ENCODE peak calls at places on chromosomes 4 and X, in five cellular contexts. One of them, this sample, is unnamed.
A peak's percentile ranks its signal among the peaks of the same experiment; 100 is the strongest.

GRCh38 chrX:65195621-65196020 is 219.4 kb upstream of the ZC4H2 start:
- DNase-seq in CD4-positive, CD25-positive, alpha-beta regulatory T cell: no peak
- DNase-seq in naive thymus-derived CD4-positive, alpha-beta T cell: no peak
- DNase-seq in WERI-Rb-1: no peak
- DNase-seq in mesenchymal stem cell: no peak
- DNase-seq in this sample: no peak

GRCh38 chrX:132470179-132470578 is 18.7 kb downstream of the MBNL3 start:
- DNase-seq in mesenchymal stem cell: no peak
- DNase-seq in naive thymus-derived CD4-positive, alpha-beta T cell: no peak
- DNase-seq in WERI-Rb-1: no peak
- DNase-seq in CD4-positive, CD25-positive, alpha-beta regulatory T cell: no peak
- DNase-seq in this sample: no peak

GRCh38 chr4:154807042-154807630 is 26.1 kb downstream of the RBM46 start:
- DNase-seq in naive thymus-derived CD4-positive, alpha-beta T cell: no peak
- DNase-seq in WERI-Rb-1: no peak
- DNase-seq in mesenchymal stem cell: peak; percentile 15
- DNase-seq in CD4-positive, CD25-positive, alpha-beta regulatory T cell: no peak
- DNase-seq in this sample: no peak

GRCh38 chr4:147160908-147161513 is 215.3 kb upstream of the TTC29 start:
- DNase-seq in WERI-Rb-1: peak; percentile 45
- DNase-seq in naive thymus-derived CD4-positive, alpha-beta T cell: no peak
- DNase-seq in CD4-positive, CD25-positive, alpha-beta regulatory T cell: no peak
- DNase-seq in mesenchymal stem cell: peak; percentile 69
- DNase-seq in this sample: no peak

GRCh38 chr4:167985565-167985964 is 106.8 kb upstream of the ANXA10 start:
- DNase-seq in CD4-positive, CD25-positive, alpha-beta regulatory T cell: no peak
- DNase-seq in WERI-Rb-1: no peak
- DNase-seq in naive thymus-derived CD4-positive, alpha-beta T cell: no peak
- DNase-seq in mesenchymal stem cell: no peak
- DNase-seq in this sample: no peak

GRCh38 chrX:56130436-56130835 is 101.7 kb upstream of the KLF8 start:
- DNase-seq in CD4-positive, CD25-positive, alpha-beta regulatory T cell: no peak
- DNase-seq in naive thymus-derived CD4-positive, alpha-beta T cell: no peak
- DNase-seq in WERI-Rb-1: no peak
- DNase-seq in mesenchymal stem cell: no peak
- DNase-seq in this sample: no peak

GRCh38 chr4:78749972-78750727 is 26.0 kb upstream of the BMP2K start:
- DNase-seq in naive thymus-derived CD4-positive, alpha-beta T cell: no peak
- DNase-seq in CD4-positive, CD25-positive, alpha-beta regulatory T cell: no peak
- DNase-seq in mesenchymal stem cell: no peak
- DNase-seq in WERI-Rb-1: no peak
- DNase-seq in this sample: no peak

GRCh38 chrX:12002876-12003275 is 135.4 kb upstream of the FRMPD4 start:
- DNase-seq in naive thymus-derived CD4-positive, alpha-beta T cell: no peak
- DNase-seq in WERI-Rb-1: no peak
- DNase-seq in mesenchymal stem cell: no peak
- DNase-seq in CD4-positive, CD25-positive, alpha-beta regulatory T cell: no peak
- DNase-seq in this sample: no peak

GRCh38 chr4:183437452-183437851 is 7.0 kb upstream of the CDKN2AIP start:
- DNase-seq in WERI-Rb-1: no peak
- DNase-seq in mesenchymal stem cell: no peak
- DNase-seq in naive thymus-derived CD4-positive, alpha-beta T cell: no peak
- DNase-seq in CD4-positive, CD25-positive, alpha-beta regulatory T cell: no peak
- DNase-seq in this sample: no peak

GRCh38 chr4:19478791-19479190 is 772.9 kb upstream of the SLIT2 start:
- DNase-seq in mesenchymal stem cell: peak; percentile 13
- DNase-seq in CD4-positive, CD25-positive, alpha-beta regulatory T cell: no peak
- DNase-seq in naive thymus-derived CD4-positive, alpha-beta T cell: no peak
- DNase-seq in WERI-Rb-1: no peak
- DNase-seq in this sample: no peak

GRCh38 chr4:5863461-5864113 is 29.3 kb downstream of the CRMP1 start:
- DNase-seq in mesenchymal stem cell: peak; percentile 75
- DNase-seq in WERI-Rb-1: no peak
- DNase-seq in naive thymus-derived CD4-positive, alpha-beta T cell: no peak
- DNase-seq in CD4-positive, CD25-positive, alpha-beta regulatory T cell: no peak
- DNase-seq in this sample: no peak

GRCh38 chr4:127856485-127857447 is 23.9 kb upstream of the PLK4 start:
- DNase-seq in naive thymus-derived CD4-positive, alpha-beta T cell: no peak
- DNase-seq in CD4-positive, CD25-positive, alpha-beta regulatory T cell: no peak
- DNase-seq in WERI-Rb-1: no peak
- DNase-seq in mesenchymal stem cell: peak; percentile 78
- DNase-seq in this sample: no peak

GRCh38 chrX:118368398-118368797 is 22.5 kb downstream of the WDR44 start:
- DNase-seq in CD4-positive, CD25-positive, alpha-beta regulatory T cell: no peak
- DNase-seq in naive thymus-derived CD4-positive, alpha-beta T cell: no peak
- DNase-seq in WERI-Rb-1: no peak
- DNase-seq in mesenchymal stem cell: no peak
- DNase-seq in this sample: no peak

GRCh38 chr4:140127422-140127821 is 26.6 kb downstream of the MAML3 start:
- DNase-seq in WERI-Rb-1: no peak
- DNase-seq in naive thymus-derived CD4-positive, alpha-beta T cell: no peak
- DNase-seq in mesenchymal stem cell: no peak
- DNase-seq in CD4-positive, CD25-positive, alpha-beta regulatory T cell: no peak
- DNase-seq in this sample: no peak

GRCh38 chr4:150501019-150501727 is 80.8 kb upstream of the MAB21L2 start:
- DNase-seq in WERI-Rb-1: no peak
- DNase-seq in naive thymus-derived CD4-positive, alpha-beta T cell: no peak
- DNase-seq in CD4-positive, CD25-positive, alpha-beta regulatory T cell: no peak
- DNase-seq in mesenchymal stem cell: peak; percentile 60
- DNase-seq in this sample: no peak

GRCh38 chr4:75598390-75598789 is 31.9 kb downstream of the CDKL2 start:
- DNase-seq in mesenchymal stem cell: peak; percentile 56
- DNase-seq in naive thymus-derived CD4-positive, alpha-beta T cell: no peak
- DNase-seq in CD4-positive, CD25-positive, alpha-beta regulatory T cell: no peak
- DNase-seq in WERI-Rb-1: no peak
- DNase-seq in this sample: no peak

GRCh38 chr4:20544645-20545044 is 155.6 kb upstream of the PACRGL start:
- DNase-seq in mesenchymal stem cell: peak; percentile 59
- DNase-seq in CD4-positive, CD25-positive, alpha-beta regulatory T cell: no peak
- DNase-seq in WERI-Rb-1: no peak
- DNase-seq in naive thymus-derived CD4-positive, alpha-beta T cell: no peak
- DNase-seq in this sample: no peak

GRCh38 chrX:118508221-118508620 is 12.6 kb downstream of the DOCK11 start:
- DNase-seq in CD4-positive, CD25-positive, alpha-beta regulatory T cell: no peak
- DNase-seq in mesenchymal stem cell: no peak
- DNase-seq in WERI-Rb-1: no peak
- DNase-seq in naive thymus-derived CD4-positive, alpha-beta T cell: no peak
- DNase-seq in this sample: no peak

GRCh38 chr4:185405296-185405999 is 8.8 kb downstream of the ANKRD37 start:
- DNase-seq in naive thymus-derived CD4-positive, alpha-beta T cell: no peak
- DNase-seq in mesenchymal stem cell: no peak
- DNase-seq in CD4-positive, CD25-positive, alpha-beta regulatory T cell: no peak
- DNase-seq in WERI-Rb-1: no peak
- DNase-seq in this sample: no peak

GRCh38 chr4:125105561-125105960 is 209.2 kb upstream of the FAT4 start:
- DNase-seq in CD4-positive, CD25-positive, alpha-beta regulatory T cell: no peak
- DNase-seq in mesenchymal stem cell: no peak
- DNase-seq in naive thymus-derived CD4-positive, alpha-beta T cell: no peak
- DNase-seq in WERI-Rb-1: no peak
- DNase-seq in this sample: no peak

GRCh38 chr4:163598489-163598888 is 104.0 kb downstream of the TMA16 start:
- DNase-seq in mesenchymal stem cell: no peak
- DNase-seq in CD4-positive, CD25-positive, alpha-beta regulatory T cell: no peak
- DNase-seq in naive thymus-derived CD4-positive, alpha-beta T cell: no peak
- DNase-seq in WERI-Rb-1: no peak
- DNase-seq in this sample: no peak
- H3K27ac ChIP-seq in mesenchymal stem cell: no peak overlapping the region
- H3K27ac ChIP-seq in CD4-positive, CD25-positive, alpha-beta regulatory T cell: no peak overlapping the region
- H3K27ac ChIP-seq in naive thymus-derived CD4-positive, alpha-beta T cell: no peak overlapping the region
- H3K27ac ChIP-seq in WERI-Rb-1: no peak overlapping the region
- H3K27ac ChIP-seq in this sample: no peak overlapping the region

GRCh38 chrX:150361070-150361776 is 1.9 kb upstream of the MAMLD1 start:
- DNase-seq in WERI-Rb-1: peak; percentile 17
- DNase-seq in naive thymus-derived CD4-positive, alpha-beta T cell: no peak
- DNase-seq in CD4-positive, CD25-positive, alpha-beta regulatory T cell: no peak
- DNase-seq in mesenchymal stem cell: peak; percentile 19
- DNase-seq in this sample: peak; percentile 53
- H3K4me3 ChIP-seq in WERI-Rb-1: no peak overlapping the region
- H3K4me3 ChIP-seq in naive thymus-derived CD4-positive, alpha-beta T cell: peak overlapping the region; percentile 48
- H3K4me3 ChIP-seq in CD4-positive, CD25-positive, alpha-beta regulatory T cell: no peak overlapping the region
- H3K4me3 ChIP-seq in mesenchymal stem cell: peak overlapping the region; percentile 82
- H3K4me3 ChIP-seq in this sample: peak overlapping the region; percentile 78

DNA sequence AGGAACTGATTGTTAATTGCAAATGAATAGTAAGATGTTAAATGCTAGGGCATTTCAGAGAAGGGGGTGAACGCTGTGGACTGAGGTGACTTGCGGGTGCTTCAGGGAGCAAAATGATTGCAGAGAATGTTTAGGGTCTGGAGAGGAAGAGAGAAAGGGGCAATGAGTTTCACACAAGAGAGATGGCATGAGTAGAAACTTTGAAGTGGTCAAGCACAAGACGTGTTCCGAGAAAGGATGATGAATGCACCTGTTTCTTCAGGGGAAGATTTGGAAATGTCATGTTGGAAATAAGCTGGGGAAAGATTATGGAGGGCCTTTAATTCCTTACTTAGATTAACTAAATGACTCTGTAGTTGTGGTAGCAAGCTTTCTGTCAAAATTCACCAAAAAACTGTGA is 43.4 kb downstream of the DTHD1 start:
- DNase-seq in mesenchymal stem cell: no peak
- DNase-seq in WERI-Rb-1: no peak
- DNase-seq in naive thymus-derived CD4-positive, alpha-beta T cell: no peak
- DNase-seq in CD4-positive, CD25-positive, alpha-beta regulatory T cell: no peak
- DNase-seq in this sample: no peak
- H3K27ac ChIP-seq in mesenchymal stem cell: no peak overlapping the region
- H3K27ac ChIP-seq in WERI-Rb-1: no peak overlapping the region
- H3K27ac ChIP-seq in naive thymus-derived CD4-positive, alpha-beta T cell: no peak overlapping the region
- H3K27ac ChIP-seq in CD4-positive, CD25-positive, alpha-beta regulatory T cell: no peak overlapping the region
- H3K27ac ChIP-seq in this sample: no peak overlapping the region

GRCh38 chr4:52618795-52619590 is 40.1 kb downstream of the USP46 start:
- DNase-seq in CD4-positive, CD25-positive, alpha-beta regulatory T cell: no peak
- DNase-seq in WERI-Rb-1: no peak
- DNase-seq in mesenchymal stem cell: peak; percentile 32
- DNase-seq in naive thymus-derived CD4-positive, alpha-beta T cell: no peak
- DNase-seq in this sample: no peak
- H3K4me3 ChIP-seq in CD4-positive, CD25-positive, alpha-beta regulatory T cell: no peak overlapping the region
- H3K4me3 ChIP-seq in WERI-Rb-1: no peak overlapping the region
- H3K4me3 ChIP-seq in mesenchymal stem cell: no peak overlapping the region
- H3K4me3 ChIP-seq in naive thymus-derived CD4-positive, alpha-beta T cell: no peak overlapping the region
- H3K4me3 ChIP-seq in this sample: no peak overlapping the region

GRCh38 chrX:47180346-47180745 is 13.3 kb upstream of the UBA1 start:
- DNase-seq in CD4-positive, CD25-positive, alpha-beta regulatory T cell: no peak
- DNase-seq in mesenchymal stem cell: no peak
- DNase-seq in WERI-Rb-1: no peak
- DNase-seq in naive thymus-derived CD4-positive, alpha-beta T cell: no peak
- DNase-seq in this sample: no peak

GRCh38 chrX:47179928-47180255 is 13.7 kb upstream of the UBA1 start:
- DNase-seq in WERI-Rb-1: no peak
- DNase-seq in naive thymus-derived CD4-positive, alpha-beta T cell: no peak
- DNase-seq in mesenchymal stem cell: no peak
- DNase-seq in CD4-positive, CD25-positive, alpha-beta regulatory T cell: no peak
- DNase-seq in this sample: no peak

GRCh38 chrX:47179221-47179927 is 14.3 kb upstream of the UBA1 start:
- DNase-seq in WERI-Rb-1: no peak
- DNase-seq in mesenchymal stem cell: no peak
- DNase-seq in naive thymus-derived CD4-positive, alpha-beta T cell: no peak
- DNase-seq in CD4-positive, CD25-positive, alpha-beta regulatory T cell: no peak
- DNase-seq in this sample: no peak

GRCh38 chrX:47177079-47177478 is 16.6 kb upstream of the UBA1 start:
- DNase-seq in naive thymus-derived CD4-positive, alpha-beta T cell: no peak
- DNase-seq in WERI-Rb-1: no peak
- DNase-seq in CD4-positive, CD25-positive, alpha-beta regulatory T cell: no peak
- DNase-seq in mesenchymal stem cell: no peak
- DNase-seq in this sample: no peak

GRCh38 chrX:47178337-47178736 is 15.3 kb upstream of the UBA1 start:
- DNase-seq in mesenchymal stem cell: no peak
- DNase-seq in WERI-Rb-1: no peak
- DNase-seq in CD4-positive, CD25-positive, alpha-beta regulatory T cell: no peak
- DNase-seq in naive thymus-derived CD4-positive, alpha-beta T cell: no peak
- DNase-seq in this sample: no peak
- H3K27ac ChIP-seq in mesenchymal stem cell: no peak overlapping the region
- H3K27ac ChIP-seq in WERI-Rb-1: no peak overlapping the region
- H3K27ac ChIP-seq in CD4-positive, CD25-positive, alpha-beta regulatory T cell: no peak overlapping the region
- H3K27ac ChIP-seq in naive thymus-derived CD4-positive, alpha-beta T cell: no peak overlapping the region
- H3K27ac ChIP-seq in this sample: no peak overlapping the region

DNA sequence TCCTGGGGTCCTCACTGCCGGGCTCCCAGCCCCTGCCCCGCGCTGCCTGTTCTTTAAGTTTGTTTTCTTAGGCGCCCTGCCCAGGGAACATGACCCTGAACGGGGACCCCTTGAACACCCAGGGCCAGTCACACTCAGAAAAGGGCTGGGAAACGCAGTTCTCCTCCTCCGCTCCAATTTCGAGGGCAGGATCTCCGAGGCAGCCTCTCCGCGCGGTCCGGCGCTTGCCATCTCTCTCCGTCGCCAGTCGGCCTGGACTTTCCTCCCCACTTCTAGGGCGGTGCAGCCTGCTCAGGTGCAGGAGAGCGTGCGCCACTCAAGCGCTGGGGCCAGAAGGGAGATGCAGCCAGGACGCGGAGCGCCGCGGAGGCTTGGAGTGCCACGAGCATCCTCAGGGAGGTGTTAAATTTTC is 9.9 kb downstream of the PRDM8 start:
- DNase-seq in CD4-positive, CD25-positive, alpha-beta regulatory T cell: no peak
- DNase-seq in mesenchymal stem cell: no peak
- DNase-seq in naive thymus-derived CD4-positive, alpha-beta T cell: no peak
- DNase-seq in WERI-Rb-1: no peak
- DNase-seq in this sample: no peak
- H3K4me3 ChIP-seq in CD4-positive, CD25-positive, alpha-beta regulatory T cell: no peak overlapping the region
- H3K4me3 ChIP-seq in mesenchymal stem cell: peak overlapping the region; percentile 59
- H3K4me3 ChIP-seq in naive thymus-derived CD4-positive, alpha-beta T cell: no peak overlapping the region
- H3K4me3 ChIP-seq in WERI-Rb-1: no peak overlapping the region
- H3K4me3 ChIP-seq in this sample: peak overlapping the region; percentile 44

GRCh38 chrX:74293343-74293946 is 10.5 kb upstream of the ZCCHC13 start:
- DNase-seq in mesenchymal stem cell: peak; percentile 83
- DNase-seq in WERI-Rb-1: peak; percentile 73
- DNase-seq in naive thymus-derived CD4-positive, alpha-beta T cell: peak; percentile 20
- DNase-seq in CD4-positive, CD25-positive, alpha-beta regulatory T cell: peak; percentile 55
- DNase-seq in this sample: peak; percentile 86
- H3K27ac ChIP-seq in mesenchymal stem cell: peak overlapping the region; percentile 80
- H3K27ac ChIP-seq in WERI-Rb-1: peak overlapping the region; percentile 43
- H3K27ac ChIP-seq in naive thymus-derived CD4-positive, alpha-beta T cell: peak overlapping the region; percentile 82
- H3K27ac ChIP-seq in CD4-positive, CD25-positive, alpha-beta regulatory T cell: peak overlapping the region; percentile 14
- H3K27ac ChIP-seq in this sample: peak overlapping the region; percentile 92

This sample was measured in coronary artery.